ENCODE peak calls at places on chromosomes 13 and 19, in seven cellular contexts. P, N, Z, Q, V, J and G are unnamed samples. For H3K4me1, the result is how much of the 10 kb centered on the place peaks cover.

GRCh38 chr13:49711218-49711863 is 20.1 kb upstream of the EBPL start:
- DNase-seq in P (no peak), N (no peak), Z (no peak), Q (peak), V (no peak), J (no peak), G (no peak)

GRCh38 chr19:58578430-58578925 is 5.3 kb upstream of the MZF1 start:
- DNase-seq in P (no peak), N (no peak), Z (no peak), Q (no peak), V (no peak), J (no peak), G (no peak)

GRCh38 chr13:32381539-32381938 is 46.4 kb downstream of the N4BP2L1 start:
- DNase-seq in P (no peak), N (peak), Z (peak), Q (peak), V (peak), J (no peak), G (no peak)

GRCh38 chr13:49749852-49750251 is 42.6 kb downstream of the KPNA3 start:
- DNase-seq in P (no peak), N (no peak), Z (no peak), Q (no peak), V (no peak), J (no peak), G (no peak)

GRCh38 chr13:53311561-53311960 is 282.9 kb downstream of the OLFM4 start:
- DNase-seq in P (no peak), N (no peak), Z (no peak), Q (no peak), V (no peak), J (no peak), G (no peak)

GRCh38 chr13:105925496-105925895 is 610.0 kb downstream of the EFNB2 start:
- DNase-seq in P (no peak), N (no peak), Z (no peak), Q (no peak), V (no peak), J (no peak), G (no peak)

GRCh38 chr19:50710094-50710493 is 9.5 kb downstream of the SHANK1 start:
- DNase-seq in P (no peak), N (no peak), Z (no peak), Q (no peak), V (no peak), J (no peak), G (no peak)

GRCh38 chr13:93603043-93603442 is 376.4 kb downstream of the GPC6 start:
- DNase-seq in P (no peak), N (peak), Z (no peak), Q (no peak), V (no peak), J (no peak), G (no peak)

GRCh38 chr19:4327252-4327876 is 11.3 kb downstream of the STAP2 start:
- DNase-seq in P (peak), N (peak), Z (no peak), Q (no peak), V (peak), J (no peak), G (peak)

GRCh38 chr19:41587838-41588210 is 11.9 kb downstream of the CEACAM21 start:
- DNase-seq in P (no peak), N (no peak), Z (no peak), Q (no peak), V (no peak), J (no peak), G (no peak)

GRCh38 chr13:100490692-100491091 is 97.9 kb downstream of the GGACT start:
- DNase-seq in P (no peak), N (no peak), Z (peak), Q (no peak), V (no peak), J (no peak), G (peak)

GRCh38 chr13:20713751-20714150 is 10.3 kb downstream of the IL17D start:
- DNase-seq in P (no peak), N (no peak), Z (no peak), Q (no peak), V (no peak), J (no peak), G (no peak)

GRCh38 chr13:51785592-51786424 is 18.2 kb downstream of the DHRS12 start:
- DNase-seq in P (peak), N (no peak), Z (no peak), Q (no peak), V (peak), J (no peak), G (no peak)

GRCh38 chr13:107553838-107554237 is 661.5 kb downstream of the LIG4 start:
- DNase-seq in P (no peak), N (no peak), Z (no peak), Q (no peak), V (peak), J (no peak), G (no peak)

GRCh38 chr19:38484747-38485146 is 51.3 kb downstream of the RYR1 start:
- DNase-seq in P (no peak), N (no peak), Z (no peak), Q (no peak), V (no peak), J (no peak), G (no peak)

GRCh38 chr13:97030705-97031452 is 36.6 kb upstream of the OXGR1 start:
- DNase-seq in P (peak), N (no peak), Z (peak), Q (peak), V (peak), J (no peak), G (no peak)

GRCh38 chr19:48424694-48425219 is 21.0 kb upstream of the GRWD1 start:
- DNase-seq in P (peak), N (no peak), Z (no peak), Q (no peak), V (no peak), J (no peak), G (no peak)

GRCh38 chr13:108269601-108270328 is at the start of gene TNFSF13B:
- DNase-seq in P (no peak), N (peak), Z (no peak), Q (peak), V (peak), J (peak), G (no peak)

GRCh38 chr19:48108997-48109782 is 1.4 kb downstream of the PLA2G4C start:
- DNase-seq in P (no peak), N (no peak), Z (no peak), Q (no peak), V (no peak), J (no peak), G (no peak)

GRCh38 chr13:50629497-50629896 is 214.0 kb downstream of the DLEU7 start:
- DNase-seq in P (no peak), N (no peak), Z (no peak), Q (peak), V (no peak), J (no peak), G (no peak)

GRCh38 chr19:38559428-38560401 is 58.0 kb downstream of the MAP4K1 start:
- DNase-seq in P (no peak), N (no peak), Z (no peak), Q (no peak), V (no peak), J (peak), G (no peak)

GRCh38 chr19:39014037-39014436 is 18.3 kb downstream of the FBXO27 start:
- DNase-seq in P (no peak), N (no peak), Z (no peak), Q (no peak), V (no peak), J (no peak), G (no peak)

GRCh38 chr13:94548382-94549240 is 47.3 kb downstream of the TGDS start:
- DNase-seq in P (no peak), N (peak), Z (peak), Q (peak), V (peak), J (peak), G (peak)

GRCh38 chr19:55391702-55392615 is 6.2 kb downstream of the RPL28 start:
- DNase-seq in P (no peak), N (no peak), Z (no peak), Q (no peak), V (peak), J (no peak), G (no peak)

GRCh38 chr19:39065928-39066327 is 18.2 kb upstream of the ACP7 start:
- DNase-seq in P (no peak), N (no peak), Z (no peak), Q (no peak), V (no peak), J (no peak), G (no peak)

GRCh38 chr19:55165952-55166529 is 372 bp downstream of the DNAAF3 start:
- DNase-seq in P (peak), N (no peak), Z (peak), Q (peak), V (peak), J (no peak), G (peak)

GRCh38 chr13:108155185-108156106 is 59.9 kb downstream of the LIG4 start:
- DNase-seq in P (peak), N (peak), Z (peak), Q (peak), V (peak), J (no peak), G (peak)

GRCh38 chr13:37701306-37701705 is 102.7 kb upstream of the POSTN start:
- DNase-seq in P (no peak), N (no peak), Z (no peak), Q (no peak), V (no peak), J (no peak), G (no peak)

GRCh38 chr19:16153582-16154336 is 10.3 kb downstream of the HSH2D start:
- DNase-seq in P (peak), N (no peak), Z (peak), Q (no peak), V (no peak), J (no peak), G (no peak)

GRCh38 chr13:39655041-39655568 is 357 bp upstream of the COG6 start:
- DNase-seq in P (no peak), N (no peak), Z (no peak), Q (no peak), V (peak), J (no peak), G (no peak)

GRCh38 chr13:108827637-108828036 is 198.2 kb downstream of the MYO16 start:
- DNase-seq in P (no peak), N (no peak), Z (no peak), Q (no peak), V (peak), J (no peak), G (no peak)

GRCh38 chr19:1272423-1273262 is 2.7 kb upstream of the FAM174C start:
- DNase-seq in P (no peak), N (no peak), Z (no peak), Q (no peak), V (no peak), J (no peak), G (no peak)

GRCh38 chr19:1270854-1271527 is 1.9 kb downstream of the CIRBP start:
- DNase-seq in P (no peak), N (no peak), Z (no peak), Q (no peak), V (no peak), J (no peak), G (no peak)

GRCh38 chr19:1270168-1270853 is 1.2 kb downstream of the CIRBP start:
- DNase-seq in P (no peak), N (no peak), Z (no peak), Q (no peak), V (no peak), J (no peak), G (no peak)

GRCh38 chr19:1273263-1274041 is 1.9 kb upstream of the FAM174C start:
- DNase-seq in P (no peak), N (no peak), Z (no peak), Q (no peak), V (no peak), J (no peak), G (no peak)

GRCh38 chr19:1271528-1272422 is 2.6 kb downstream of the CIRBP start:
- DNase-seq in P (no peak), N (no peak), Z (no peak), Q (no peak), V (no peak), J (no peak), G (no peak)
- H3K4me1 ChIP-seq in P (half or more), N (under half), Z (under half), Q (half or more), V (under half), J (under half), G (under half)

DNA sequence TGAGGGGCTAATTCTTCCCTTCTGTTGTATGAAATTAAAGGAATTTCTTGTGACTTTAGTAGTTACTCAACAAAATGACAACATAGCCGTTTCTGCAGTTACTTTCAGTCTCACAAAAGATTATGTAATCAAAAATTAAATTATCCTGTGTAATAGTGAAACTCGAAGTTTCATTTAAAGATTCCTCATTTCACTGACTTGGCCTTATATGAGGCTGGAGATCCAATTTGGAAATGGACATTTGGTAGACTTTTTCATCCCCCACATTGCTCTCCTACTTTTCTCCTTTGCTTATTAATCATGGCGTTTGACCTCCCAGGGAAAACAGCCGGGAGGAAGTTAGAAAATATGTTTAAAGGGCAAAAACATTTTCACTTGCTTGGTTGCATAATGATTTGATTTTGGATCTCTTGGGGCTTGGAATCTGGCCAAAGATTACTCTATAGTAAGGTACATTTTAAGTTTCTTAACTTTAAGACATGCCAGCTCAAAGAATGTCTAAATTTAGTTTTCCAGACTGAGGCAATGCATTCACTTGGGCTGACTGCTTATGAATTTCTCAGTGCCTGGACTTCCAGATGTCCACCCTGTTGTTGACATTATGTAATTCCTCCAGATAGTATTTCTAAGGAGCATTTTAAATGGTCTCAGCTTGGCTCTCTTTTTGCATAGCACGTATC is 1364.9 kb upstream of the MIR17HG start:
- DNase-seq in P (no peak), N (no peak), Z (no peak), Q (no peak), V (no peak), J (no peak), G (no peak)
- TF ChIP-seq YY1 in P (no peak), N (no peak), Z (no peak), Q (no peak), V (no peak), J (no peak), G (no peak)

GRCh38 chr19:43148233-43148632 is 38.1 kb downstream of the PSG5 start:
- DNase-seq in P (no peak), N (no peak), Z (no peak), Q (no peak), V (no peak), J (no peak), G (no peak)
- H3K4me3 ChIP-seq in P (no peak), N (no peak), Z (no peak), Q (no peak), V (no peak), J (no peak), G (no peak)

GRCh38 chr19:17686027-17686511 is 2.1 kb downstream of the UNC13A start:
- DNase-seq in P (peak), N (no peak), Z (no peak), Q (no peak), V (peak), J (no peak), G (no peak)

GRCh38 chr19:17682273-17682672 is 5.9 kb downstream of the UNC13A start:
- DNase-seq in P (no peak), N (no peak), Z (no peak), Q (no peak), V (no peak), J (no peak), G (no peak)

GRCh38 chr19:17685451-17686026 is 2.6 kb downstream of the UNC13A start:
- DNase-seq in P (no peak), N (no peak), Z (no peak), Q (no peak), V (no peak), J (no peak), G (no peak)

GRCh38 chr19:17683078-17683477 is 5.1 kb downstream of the UNC13A start:
- DNase-seq in P (no peak), N (no peak), Z (no peak), Q (no peak), V (no peak), J (no peak), G (no peak)

DNA sequence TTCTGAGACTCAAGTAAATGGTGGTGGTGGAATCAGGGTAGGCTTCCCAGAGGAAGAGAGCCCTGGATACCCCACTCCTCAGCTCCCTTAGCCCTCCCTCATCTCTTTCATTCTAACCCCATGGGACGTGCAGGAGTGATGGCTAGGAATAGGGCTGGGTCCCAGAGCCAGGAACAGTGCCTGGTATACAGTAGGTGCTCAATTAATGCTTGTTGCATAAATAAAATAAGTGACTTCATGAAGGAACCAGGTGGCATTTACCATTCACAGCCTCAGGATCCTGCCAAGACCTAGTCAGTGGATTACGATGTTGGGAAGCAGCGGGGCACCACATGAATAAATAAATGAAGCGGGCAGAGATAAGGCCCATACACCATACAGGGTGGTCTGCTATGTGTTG is 3.9 kb downstream of the UNC13A start:
- DNase-seq in P (no peak), N (no peak), Z (no peak), Q (no peak), V (no peak), J (no peak), G (no peak)
- H3K4me1 ChIP-seq in P (under half), N (under half), Z (under half), Q (under half), V (under half), J (under half), G (under half)

GRCh38 chr19:57434386-57435061 is 601 bp upstream of the ZNF749 start:
- DNase-seq in P (no peak), N (no peak), Z (no peak), Q (no peak), V (no peak), J (no peak), G (no peak)
- TF ChIP-seq YY1 in P (no peak), N (no peak), Z (no peak), Q (no peak), V (no peak), J (no peak), G (no peak)

DNA sequence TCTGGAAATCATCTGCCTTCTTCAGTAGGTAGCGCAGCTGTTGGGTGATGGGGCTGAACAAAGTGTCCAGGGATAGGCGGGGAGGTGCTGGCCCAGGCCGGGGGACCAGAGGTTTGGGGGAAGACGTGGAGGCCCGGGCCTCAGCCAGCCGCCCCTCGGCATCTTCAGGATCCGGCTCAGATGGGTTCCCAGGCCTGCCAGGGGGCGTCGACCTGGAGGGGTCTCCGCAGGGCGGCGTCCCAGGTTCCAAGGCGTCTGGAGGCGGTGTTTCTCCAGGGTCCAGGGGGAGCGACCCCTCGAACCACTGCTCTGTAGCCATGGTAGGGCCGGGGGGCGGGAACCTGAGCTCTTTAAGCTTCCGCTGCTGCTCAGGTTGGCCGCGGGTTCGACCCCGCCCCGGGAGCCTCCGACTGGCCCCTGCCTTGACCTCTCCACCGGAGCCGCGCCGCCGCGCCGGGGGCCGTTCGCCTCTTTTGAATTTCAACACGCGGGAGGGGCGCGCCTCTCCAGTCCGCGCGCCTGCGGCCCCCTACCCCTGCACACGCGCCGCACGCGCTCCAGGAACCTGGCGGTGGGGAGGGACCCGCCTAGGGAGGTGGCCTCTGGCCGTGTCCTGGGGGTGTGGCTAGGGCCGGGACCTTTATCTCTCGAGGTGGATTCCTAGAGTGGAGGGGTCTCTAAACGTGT is at the start of gene C19orf67:
- DNase-seq in P (peak), N (no peak), Z (no peak), Q (no peak), V (no peak), J (no peak), G (no peak)
- H3K4me3 ChIP-seq in P (peak), N (peak), Z (no peak), Q (peak), V (no peak), J (no peak), G (no peak)

GRCh38 chr13:99380921-99381645 is 73.9 kb upstream of the GPR183 start:
- DNase-seq in P (no peak), N (no peak), Z (no peak), Q (no peak), V (no peak), J (peak), G (no peak)

GRCh38 chr13:99383511-99383921 is 76.3 kb upstream of the GPR183 start:
- DNase-seq in P (no peak), N (no peak), Z (no peak), Q (no peak), V (no peak), J (no peak), G (no peak)

GRCh38 chr13:99383946-99384345 is 76.7 kb upstream of the GPR183 start:
- DNase-seq in P (no peak), N (no peak), Z (no peak), Q (no peak), V (no peak), J (no peak), G (no peak)

GRCh38 chr13:99384468-99384867 is 77.3 kb upstream of the GPR183 start:
- DNase-seq in P (no peak), N (no peak), Z (no peak), Q (no peak), V (no peak), J (no peak), G (no peak)

GRCh38 chr13:99382428-99383133 is 75.4 kb upstream of the GPR183 start:
- DNase-seq in P (no peak), N (no peak), Z (no peak), Q (no peak), V (no peak), J (no peak), G (no peak)
- H3K4me1 ChIP-seq in P (under half), N (under half), Z (under half), Q (under half), V (under half), J (half or more), G (under half)